ENCODE peak calls at places on chromosomes 5 and 9, in eight cellular contexts. P is body of pancreas; Q is RWPE1; U is CD8-positive, alpha-beta T cell; O is BE2C; W is thoracic aorta; R is AG09319; G is fibroblast of villous mesenchyme. Z is an unnamed sample.

GRCh38 chr5:83983852-83984251 is 263.2 kb upstream of the HAPLN1 start:
- DNase-seq in P (no peak), Q (no peak), U (no peak), O (no peak), W (no peak), R (no peak), G (no peak), Z (no peak)

GRCh38 chr5:50770441-50770840 is 104.0 kb downstream of the PARP8 start:
- DNase-seq in P (no peak), Q (no peak), U (no peak), O (no peak), W (no peak), R (no peak), G (no peak), Z (no peak)

GRCh38 chr5:76402880-76403712 is at the start of gene IQGAP2:
- DNase-seq in P (peak), Q (peak), U (peak), O (peak), W (no peak), R (no peak), G (peak), Z (peak)

GRCh38 chr5:88979244-88979643 is 96.3 kb upstream of the MEF2C start:
- DNase-seq in P (no peak), Q (no peak), U (no peak), O (no peak), W (no peak), R (no peak), G (no peak), Z (no peak)

GRCh38 chr5:128035689-128036088 is 47.9 kb upstream of the SLC12A2 start:
- DNase-seq in P (no peak), Q (no peak), U (no peak), O (peak), W (no peak), R (no peak), G (no peak), Z (no peak)

GRCh38 chr9:88387733-88388202 is 476 bp upstream of the SPIN1 start:
- DNase-seq in P (peak), Q (peak), U (no peak), O (no peak), W (no peak), R (no peak), G (peak), Z (peak)

GRCh38 chr5:96254980-96255681 is 177.9 kb downstream of the PCSK1 start:
- DNase-seq in P (peak), Q (peak), U (no peak), O (no peak), W (no peak), R (peak), G (peak), Z (no peak)

GRCh38 chr9:21974230-21974541 is 20.0 kb downstream of the CDKN2A start:
- DNase-seq in P (no peak), Q (peak), U (no peak), O (no peak), W (no peak), R (no peak), G (no peak), Z (no peak)

GRCh38 chr5:109644829-109645228 is 44.9 kb upstream of the MAN2A1 start:
- DNase-seq in P (no peak), Q (no peak), U (no peak), O (no peak), W (no peak), R (no peak), G (no peak), Z (no peak)

GRCh38 chr9:13274901-13275641 is 4.4 kb downstream of the MPDZ start:
- DNase-seq in P (no peak), Q (no peak), U (no peak), O (no peak), W (no peak), R (no peak), G (peak), Z (no peak)

GRCh38 chr9:109035684-109036423 is 22.6 kb upstream of the CTNNAL1 start:
- DNase-seq in P (peak), Q (peak), U (no peak), O (no peak), W (no peak), R (no peak), G (peak), Z (no peak)

GRCh38 chr5:91302958-91303357 is 80.2 kb downstream of the ARRDC3 start:
- DNase-seq in P (no peak), Q (no peak), U (no peak), O (no peak), W (no peak), R (no peak), G (no peak), Z (no peak)

GRCh38 chr5:177133119-177133844 is at the start of gene NSD1:
- DNase-seq in P (peak), Q (peak), U (peak), O (peak), W (no peak), R (peak), G (peak), Z (peak)

GRCh38 chr5:172347653-172348052 is 64.1 kb upstream of the UBTD2 start:
- DNase-seq in P (peak), Q (no peak), U (no peak), O (no peak), W (no peak), R (no peak), G (peak), Z (no peak)

GRCh38 chr5:143372187-143372829 is 31.2 kb downstream of the NR3C1 start:
- DNase-seq in P (peak), Q (peak), U (no peak), O (no peak), W (no peak), R (no peak), G (peak), Z (no peak)

GRCh38 chr9:76371901-76372300 is 22.3 kb downstream of the RFK start:
- DNase-seq in P (no peak), Q (no peak), U (no peak), O (no peak), W (no peak), R (no peak), G (peak), Z (no peak)

GRCh38 chr9:72089461-72090130 is 29.2 kb upstream of the C9orf57 start:
- DNase-seq in P (no peak), Q (no peak), U (no peak), O (no peak), W (no peak), R (no peak), G (no peak), Z (no peak)

GRCh38 chr9:113626735-113627495 is 163.4 kb downstream of the RGS3 start:
- DNase-seq in P (no peak), Q (no peak), U (no peak), O (no peak), W (no peak), R (no peak), G (no peak), Z (no peak)

GRCh38 chr5:149561848-149562247 is 10.6 kb upstream of the CSNK1A1 start:
- DNase-seq in P (no peak), Q (peak), U (no peak), O (no peak), W (no peak), R (peak), G (peak), Z (no peak)

GRCh38 chr9:110076894-110077725 is 130.8 kb downstream of the C9orf152 start:
- DNase-seq in P (no peak), Q (peak), U (no peak), O (no peak), W (no peak), R (no peak), G (peak), Z (no peak)

GRCh38 chr5:125002727-125003598 is 256.5 kb upstream of the ZNF608 start:
- DNase-seq in P (no peak), Q (no peak), U (no peak), O (no peak), W (no peak), R (no peak), G (no peak), Z (no peak)

GRCh38 chr5:75037106-75037505 is 15.3 kb downstream of the GCNT4 start:
- DNase-seq in P (peak), Q (peak), U (no peak), O (no peak), W (no peak), R (no peak), G (peak), Z (no peak)

GRCh38 chr5:18113724-18114123 is 479.5 kb downstream of the TAF11L14 start:
- DNase-seq in P (no peak), Q (no peak), U (no peak), O (peak), W (no peak), R (no peak), G (peak), Z (no peak)

GRCh38 chr5:102722930-102723329 is 32.2 kb upstream of the PAM start:
- DNase-seq in P (no peak), Q (no peak), U (no peak), O (no peak), W (no peak), R (no peak), G (peak), Z (no peak)

GRCh38 chr9:17401858-17402257 is 177.0 kb upstream of the SH3GL2 start:
- DNase-seq in P (no peak), Q (no peak), U (no peak), O (no peak), W (no peak), R (no peak), G (no peak), Z (no peak)

GRCh38 chr5:169701910-169702451 is 64.9 kb downstream of the DOCK2 start:
- DNase-seq in P (no peak), Q (peak), U (no peak), O (no peak), W (no peak), R (no peak), G (peak), Z (no peak)
- TF ChIP-seq CTCF in P (no peak), Q (peak), U (no peak), O (peak), W (no peak), R (peak), G (peak), Z (peak)

GRCh38 chr9:15642369-15642962 is 89.6 kb downstream of the CCDC171 start:
- DNase-seq in P (no peak), Q (peak), U (no peak), O (no peak), W (no peak), R (peak), G (peak), Z (no peak)
- TF ChIP-seq CTCF in P (peak), Q (peak), U (peak), O (peak), W (peak), R (peak), G (peak), Z (peak)

GRCh38 chr5:14698495-14698894 is 34.0 kb downstream of the OTULIN start:
- DNase-seq in P (no peak), Q (no peak), U (no peak), O (no peak), W (no peak), R (no peak), G (no peak), Z (no peak)

GRCh38 chr5:14695152-14695551 is 30.6 kb downstream of the OTULIN start:
- DNase-seq in P (no peak), Q (no peak), U (no peak), O (no peak), W (no peak), R (no peak), G (no peak), Z (no peak)

GRCh38 chr5:14699159-14699558 is 34.6 kb downstream of the OTULIN start:
- DNase-seq in P (no peak), Q (no peak), U (no peak), O (no peak), W (no peak), R (no peak), G (no peak), Z (no peak)

GRCh38 chr5:14696057-14696456 is 31.5 kb downstream of the OTULIN start:
- DNase-seq in P (no peak), Q (no peak), U (no peak), O (no peak), W (no peak), R (no peak), G (peak), Z (no peak)

GRCh38 chr5:14696851-14697250 is 32.3 kb downstream of the OTULIN start:
- DNase-seq in P (no peak), Q (no peak), U (no peak), O (no peak), W (no peak), R (no peak), G (no peak), Z (no peak)
- TF ChIP-seq CTCF in P (no peak), Q (no peak), U (no peak), O (no peak), W (no peak), R (no peak), G (no peak), Z (no peak)

GRCh38 chr9:121299125-121299466 is 31.1 kb downstream of the GSN start:
- DNase-seq in P (no peak), Q (no peak), U (no peak), O (no peak), W (no peak), R (no peak), G (no peak), Z (no peak)

GRCh38 chr9:121298689-121299112 is 30.7 kb downstream of the GSN start:
- DNase-seq in P (no peak), Q (no peak), U (no peak), O (no peak), W (no peak), R (no peak), G (no peak), Z (no peak)

GRCh38 chr9:121296213-121297127 is 28.5 kb downstream of the GSN start:
- DNase-seq in P (no peak), Q (no peak), U (no peak), O (no peak), W (no peak), R (no peak), G (no peak), Z (no peak)

GRCh38 chr9:121298016-121298538 is 30.1 kb downstream of the GSN start:
- DNase-seq in P (no peak), Q (no peak), U (no peak), O (no peak), W (no peak), R (no peak), G (no peak), Z (no peak)

DNA sequence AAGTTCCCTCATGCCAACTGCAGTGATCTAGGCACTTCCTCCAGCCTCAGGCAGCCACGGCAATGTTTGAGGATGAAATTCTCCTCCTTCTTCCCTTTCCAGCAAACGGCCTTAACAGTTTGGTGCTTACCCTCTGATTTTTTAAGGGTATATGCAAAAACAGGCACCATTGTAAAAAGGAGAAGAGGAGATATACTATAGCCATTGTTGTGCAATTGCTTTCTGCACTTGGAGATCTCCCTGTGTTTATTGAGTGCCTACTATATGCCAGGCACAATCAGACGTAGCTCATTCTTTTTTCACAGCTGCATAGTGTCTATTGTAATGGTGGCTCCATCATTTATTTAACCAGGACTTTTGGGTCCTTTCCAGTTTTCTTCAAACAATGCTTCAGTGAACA is 29.5 kb downstream of the GSN start:
- DNase-seq in P (no peak), Q (no peak), U (no peak), O (no peak), W (no peak), R (no peak), G (no peak), Z (no peak)
- TF ChIP-seq CTCF in P (no peak), Q (no peak), U (no peak), O (no peak), W (no peak), R (no peak), G (no peak), Z (no peak)

GRCh38 chr5:28576022-28576421 is 1537.6 kb upstream of the CDH9 start:
- DNase-seq in P (no peak), Q (no peak), U (no peak), O (no peak), W (no peak), R (no peak), G (no peak), Z (no peak)
- TF ChIP-seq CTCF in P (no peak), Q (no peak), U (no peak), O (peak), W (no peak), R (no peak), G (no peak), Z (peak)

DNA sequence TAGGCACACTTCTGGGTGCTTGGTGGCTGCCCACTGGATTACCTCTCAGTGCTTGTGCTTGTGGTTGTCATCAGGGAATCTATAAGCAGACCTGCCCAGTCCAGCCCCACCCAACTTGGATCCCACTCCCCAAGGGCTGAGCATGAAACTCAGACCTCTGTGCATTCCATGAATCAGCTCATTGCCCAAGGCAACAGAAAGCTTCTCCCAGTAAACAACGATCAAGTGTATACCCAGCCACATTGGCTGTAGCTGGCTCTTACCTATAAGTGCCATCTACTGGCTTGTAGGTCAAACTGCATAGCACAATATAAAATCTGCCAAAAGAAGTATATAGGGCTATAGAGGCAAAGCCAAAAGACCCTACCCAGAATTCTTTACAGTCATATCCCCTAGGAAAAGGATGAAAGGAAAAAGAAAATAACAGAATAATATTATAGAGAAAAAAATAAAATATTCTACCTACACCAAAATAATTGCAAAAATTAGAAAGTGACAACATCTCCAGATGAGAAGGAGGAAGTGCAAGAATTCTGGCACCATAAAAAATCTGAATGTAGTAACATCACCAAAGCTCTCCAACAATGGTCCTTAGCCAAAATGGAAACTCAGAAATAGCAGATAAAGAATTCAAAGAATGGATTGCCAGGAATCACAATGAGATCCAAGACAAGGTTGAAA is 321.0 kb upstream of the TRPC7 start:
- DNase-seq in P (no peak), Q (peak), U (no peak), O (no peak), W (no peak), R (no peak), G (peak), Z (no peak)
- TF ChIP-seq CTCF in P (no peak), Q (no peak), U (no peak), O (peak), W (no peak), R (peak), G (peak), Z (peak)

GRCh38 chr9:132447346-132447745 is 37.3 kb downstream of the CFAP77 start:
- DNase-seq in P (no peak), Q (peak), U (no peak), O (peak), W (no peak), R (no peak), G (no peak), Z (no peak)
- TF ChIP-seq CTCF in P (no peak), Q (no peak), U (no peak), O (peak), W (no peak), R (no peak), G (peak), Z (peak)

GRCh38 chr9:91192379-91192775 is 169.3 kb downstream of the AUH start:
- DNase-seq in P (peak), Q (no peak), U (no peak), O (no peak), W (no peak), R (no peak), G (peak), Z (no peak)
- TF ChIP-seq CTCF in P (no peak), Q (no peak), U (no peak), O (no peak), W (peak), R (no peak), G (no peak), Z (no peak)

GRCh38 chr5:179679014-179679674 is 1.7 kb downstream of the CBY3 start:
- DNase-seq in P (peak), Q (peak), U (peak), O (peak), W (peak), R (no peak), G (peak), Z (peak)
- TF ChIP-seq CTCF in P (no peak), Q (no peak), U (no peak), O (no peak), W (no peak), R (peak), G (peak), Z (peak)

DNA sequence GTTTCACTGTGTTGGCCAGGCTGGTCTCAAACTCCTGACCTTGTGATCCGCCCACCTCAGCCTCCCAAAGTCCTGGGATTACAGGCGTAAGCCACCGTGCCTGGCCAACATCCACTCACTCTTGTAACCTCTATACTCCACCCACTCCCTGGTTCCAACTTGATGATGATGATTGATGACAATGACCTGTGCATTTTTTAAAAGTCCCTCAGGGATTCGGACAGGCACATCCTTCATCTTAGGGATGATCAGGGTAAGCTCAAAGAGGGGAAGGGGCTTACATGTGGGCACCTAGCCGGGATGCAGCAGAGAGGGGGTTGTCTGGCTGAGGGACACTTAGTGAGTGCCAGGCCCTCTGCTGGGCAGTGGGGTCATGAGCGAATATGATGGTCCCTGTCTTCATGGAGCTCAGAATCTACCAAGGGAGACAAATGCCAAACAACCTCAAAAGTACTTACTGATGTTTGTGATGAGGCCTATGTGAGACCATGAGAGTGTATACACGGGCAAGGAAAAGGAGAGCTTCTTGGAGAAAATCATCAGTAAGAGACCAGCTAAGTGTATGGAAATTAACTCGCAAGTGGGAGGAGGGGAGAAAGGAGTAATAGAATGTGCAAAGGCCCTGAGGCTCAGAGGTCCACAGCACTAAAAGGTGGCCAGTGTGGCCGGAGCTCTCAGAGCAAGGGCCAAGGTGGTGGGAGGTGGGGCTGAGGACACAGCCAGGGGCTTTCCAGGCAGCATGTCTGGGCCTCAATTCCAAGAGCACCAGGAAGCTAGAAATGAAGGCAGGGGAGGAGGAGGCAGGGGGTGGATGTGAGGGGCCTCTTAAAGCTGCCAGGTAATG is 27.4 kb downstream of the LHX2 start:
- DNase-seq in P (no peak), Q (no peak), U (no peak), O (no peak), W (no peak), R (no peak), G (no peak), Z (no peak)
- TF ChIP-seq CTCF in P (no peak), Q (no peak), U (no peak), O (peak), W (no peak), R (peak), G (peak), Z (no peak)

Z was measured in type B pancreatic cell.